ENCODE peak calls at places on chromosomes 3 and 15, in five cellular contexts. One of them, this sample, is unnamed.

GRCh38 chr3:175111036-175111435 is 251.9 kb downstream of the NAALADL2 start:
- DNase-seq in B cell: no peak
- DNase-seq in HEK293T: no peak
- DNase-seq in stimulated activated CD4-positive, alpha-beta T cell treated with anti-CD3 and anti-CD28 coated beads, Interleukin-2, amount 100 ng/mL, for 48 hours: no peak
- DNase-seq in HuH-7: no peak
- DNase-seq in this sample: no peak

GRCh38 chr3:141498592-141499223 is 11.9 kb downstream of the RASA2 start:
- DNase-seq in B cell: peak; percentile 90
- DNase-seq in HEK293T: no peak
- DNase-seq in stimulated activated CD4-positive, alpha-beta T cell treated with anti-CD3 and anti-CD28 coated beads, Interleukin-2, amount 100 ng/mL, for 48 hours: peak; percentile 74
- DNase-seq in HuH-7: no peak
- DNase-seq in this sample: peak; percentile 78

GRCh38 chr15:73389971-73390544 is 21.3 kb upstream of the HCN4 start:
- DNase-seq in B cell: no peak
- DNase-seq in HEK293T: no peak
- DNase-seq in stimulated activated CD4-positive, alpha-beta T cell treated with anti-CD3 and anti-CD28 coated beads, Interleukin-2, amount 100 ng/mL, for 48 hours: no peak
- DNase-seq in HuH-7: peak; percentile 48
- DNase-seq in this sample: no peak

GRCh38 chr3:134312072-134312872 is 61.6 kb upstream of the RYK start:
- DNase-seq in B cell: no peak
- DNase-seq in HEK293T: no peak
- DNase-seq in stimulated activated CD4-positive, alpha-beta T cell treated with anti-CD3 and anti-CD28 coated beads, Interleukin-2, amount 100 ng/mL, for 48 hours: no peak
- DNase-seq in HuH-7: peak; percentile 56
- DNase-seq in this sample: no peak

GRCh38 chr15:95875141-95875643 is 455.3 kb upstream of the NR2F2 start:
- DNase-seq in B cell: no peak
- DNase-seq in HEK293T: no peak
- DNase-seq in stimulated activated CD4-positive, alpha-beta T cell treated with anti-CD3 and anti-CD28 coated beads, Interleukin-2, amount 100 ng/mL, for 48 hours: no peak
- DNase-seq in HuH-7: no peak
- DNase-seq in this sample: no peak

GRCh38 chr15:76815421-76815820 is 89.7 kb downstream of the SCAPER start:
- DNase-seq in B cell: no peak
- DNase-seq in HEK293T: no peak
- DNase-seq in stimulated activated CD4-positive, alpha-beta T cell treated with anti-CD3 and anti-CD28 coated beads, Interleukin-2, amount 100 ng/mL, for 48 hours: no peak
- DNase-seq in HuH-7: no peak
- DNase-seq in this sample: no peak

GRCh38 chr15:51094606-51095569 is at the start of gene TNFAIP8L3:
- DNase-seq in B cell: no peak
- DNase-seq in HEK293T: peak; percentile 39
- DNase-seq in stimulated activated CD4-positive, alpha-beta T cell treated with anti-CD3 and anti-CD28 coated beads, Interleukin-2, amount 100 ng/mL, for 48 hours: no peak
- DNase-seq in HuH-7: peak; percentile 56
- DNase-seq in this sample: no peak

GRCh38 chr3:67044955-67045354 is 46.8 kb downstream of the KBTBD8 start:
- DNase-seq in B cell: no peak
- DNase-seq in HEK293T: no peak
- DNase-seq in stimulated activated CD4-positive, alpha-beta T cell treated with anti-CD3 and anti-CD28 coated beads, Interleukin-2, amount 100 ng/mL, for 48 hours: no peak
- DNase-seq in HuH-7: no peak
- DNase-seq in this sample: no peak

GRCh38 chr15:48644498-48644826 is 1.0 kb downstream of the FBN1 start:
- DNase-seq in B cell: no peak
- DNase-seq in HEK293T: no peak
- DNase-seq in stimulated activated CD4-positive, alpha-beta T cell treated with anti-CD3 and anti-CD28 coated beads, Interleukin-2, amount 100 ng/mL, for 48 hours: no peak
- DNase-seq in HuH-7: no peak
- DNase-seq in this sample: no peak

GRCh38 chr3:197444793-197445403 is 110.9 kb downstream of the BDH1 start:
- DNase-seq in B cell: no peak
- DNase-seq in HEK293T: no peak
- DNase-seq in stimulated activated CD4-positive, alpha-beta T cell treated with anti-CD3 and anti-CD28 coated beads, Interleukin-2, amount 100 ng/mL, for 48 hours: no peak
- DNase-seq in HuH-7: no peak
- DNase-seq in this sample: no peak

GRCh38 chr15:68537506-68537905 is 41.3 kb upstream of the CORO2B start:
- DNase-seq in B cell: no peak
- DNase-seq in HEK293T: no peak
- DNase-seq in stimulated activated CD4-positive, alpha-beta T cell treated with anti-CD3 and anti-CD28 coated beads, Interleukin-2, amount 100 ng/mL, for 48 hours: no peak
- DNase-seq in HuH-7: no peak
- DNase-seq in this sample: no peak

GRCh38 chr3:194203482-194204035 is 67.6 kb downstream of the HES1 start:
- DNase-seq in B cell: peak; percentile 53
- DNase-seq in HEK293T: no peak
- DNase-seq in stimulated activated CD4-positive, alpha-beta T cell treated with anti-CD3 and anti-CD28 coated beads, Interleukin-2, amount 100 ng/mL, for 48 hours: peak; percentile 16
- DNase-seq in HuH-7: no peak
- DNase-seq in this sample: no peak

GRCh38 chr3:15491143-15491542 is 30.4 kb downstream of the COLQ start:
- DNase-seq in B cell: no peak
- DNase-seq in HEK293T: no peak
- DNase-seq in stimulated activated CD4-positive, alpha-beta T cell treated with anti-CD3 and anti-CD28 coated beads, Interleukin-2, amount 100 ng/mL, for 48 hours: no peak
- DNase-seq in HuH-7: no peak
- DNase-seq in this sample: no peak

GRCh38 chr15:78047631-78048409 is 29.7 kb downstream of the TBC1D2B start:
- DNase-seq in B cell: no peak
- DNase-seq in HEK293T: no peak
- DNase-seq in stimulated activated CD4-positive, alpha-beta T cell treated with anti-CD3 and anti-CD28 coated beads, Interleukin-2, amount 100 ng/mL, for 48 hours: no peak
- DNase-seq in HuH-7: no peak
- DNase-seq in this sample: no peak

GRCh38 chr3:184765730-184766074 is 46.3 kb upstream of the VPS8 start:
- DNase-seq in B cell: peak; percentile 70
- DNase-seq in HEK293T: no peak
- DNase-seq in stimulated activated CD4-positive, alpha-beta T cell treated with anti-CD3 and anti-CD28 coated beads, Interleukin-2, amount 100 ng/mL, for 48 hours: no peak
- DNase-seq in HuH-7: no peak
- DNase-seq in this sample: no peak

GRCh38 chr15:52651868-52652267 is 27.3 kb downstream of the ATOSA start:
- DNase-seq in B cell: peak; percentile 27
- DNase-seq in HEK293T: peak; percentile 67
- DNase-seq in stimulated activated CD4-positive, alpha-beta T cell treated with anti-CD3 and anti-CD28 coated beads, Interleukin-2, amount 100 ng/mL, for 48 hours: peak; percentile 13
- DNase-seq in HuH-7: no peak
- DNase-seq in this sample: peak; percentile 10

GRCh38 chr15:51536965-51537574 is 85.5 kb downstream of the DMXL2 start:
- DNase-seq in B cell: no peak
- DNase-seq in HEK293T: peak; percentile 13
- DNase-seq in stimulated activated CD4-positive, alpha-beta T cell treated with anti-CD3 and anti-CD28 coated beads, Interleukin-2, amount 100 ng/mL, for 48 hours: no peak
- DNase-seq in HuH-7: peak; percentile 10
- DNase-seq in this sample: no peak

GRCh38 chr3:39278616-39278935 is 1.3 kb downstream of the CX3CR1 start:
- DNase-seq in B cell: no peak
- DNase-seq in HEK293T: no peak
- DNase-seq in stimulated activated CD4-positive, alpha-beta T cell treated with anti-CD3 and anti-CD28 coated beads, Interleukin-2, amount 100 ng/mL, for 48 hours: no peak
- DNase-seq in HuH-7: no peak
- DNase-seq in this sample: no peak

GRCh38 chr3:185175370-185175987 is 22.6 kb upstream of the C3orf70 start:
- DNase-seq in B cell: peak; percentile 35
- DNase-seq in HEK293T: no peak
- DNase-seq in stimulated activated CD4-positive, alpha-beta T cell treated with anti-CD3 and anti-CD28 coated beads, Interleukin-2, amount 100 ng/mL, for 48 hours: no peak
- DNase-seq in HuH-7: peak; percentile 74
- DNase-seq in this sample: no peak

GRCh38 chr15:63801171-63801570 is 32.6 kb downstream of the HERC1 start:
- DNase-seq in B cell: no peak
- DNase-seq in HEK293T: no peak
- DNase-seq in stimulated activated CD4-positive, alpha-beta T cell treated with anti-CD3 and anti-CD28 coated beads, Interleukin-2, amount 100 ng/mL, for 48 hours: no peak
- DNase-seq in HuH-7: no peak
- DNase-seq in this sample: no peak

GRCh38 chr15:98505611-98506031 is 142.7 kb upstream of the IGF1R start:
- DNase-seq in B cell: no peak
- DNase-seq in HEK293T: no peak
- DNase-seq in stimulated activated CD4-positive, alpha-beta T cell treated with anti-CD3 and anti-CD28 coated beads, Interleukin-2, amount 100 ng/mL, for 48 hours: no peak
- DNase-seq in HuH-7: no peak
- DNase-seq in this sample: no peak

GRCh38 chr3:59407425-59407824 is 357.6 kb upstream of the CFAP20DC start:
- DNase-seq in B cell: no peak
- DNase-seq in HEK293T: no peak
- DNase-seq in stimulated activated CD4-positive, alpha-beta T cell treated with anti-CD3 and anti-CD28 coated beads, Interleukin-2, amount 100 ng/mL, for 48 hours: no peak
- DNase-seq in HuH-7: no peak
- DNase-seq in this sample: no peak

GRCh38 chr3:48990636-48991421 is 788 bp downstream of the P4HTM start:
- DNase-seq in B cell: peak; percentile 38
- DNase-seq in HEK293T: no peak
- DNase-seq in stimulated activated CD4-positive, alpha-beta T cell treated with anti-CD3 and anti-CD28 coated beads, Interleukin-2, amount 100 ng/mL, for 48 hours: no peak
- DNase-seq in HuH-7: no peak
- DNase-seq in this sample: peak; percentile 26

GRCh38 chr3:100100454-100100853 is 13.8 kb downstream of the FILIP1L start:
- DNase-seq in B cell: no peak
- DNase-seq in HEK293T: no peak
- DNase-seq in stimulated activated CD4-positive, alpha-beta T cell treated with anti-CD3 and anti-CD28 coated beads, Interleukin-2, amount 100 ng/mL, for 48 hours: no peak
- DNase-seq in HuH-7: no peak
- DNase-seq in this sample: no peak

GRCh38 chr3:123936400-123936799 is 24.6 kb downstream of the CCDC14 start:
- DNase-seq in B cell: no peak
- DNase-seq in HEK293T: no peak
- DNase-seq in stimulated activated CD4-positive, alpha-beta T cell treated with anti-CD3 and anti-CD28 coated beads, Interleukin-2, amount 100 ng/mL, for 48 hours: no peak
- DNase-seq in HuH-7: no peak
- DNase-seq in this sample: no peak